ENCODE peak calls at places on chromosomes 4 and X, in seven cellular contexts. F is hepatocyte, X is left ventricle myocardium inferior, P is spleen, G is MG63, V is epithelial cell of esophagus, H is GM23338. O is an unnamed sample.

GRCh38 chr4:87442889-87443288 is 20.5 kb downstream of the NUDT9 start:
- DNase-seq in V (no peak), F (no peak), H (no peak), P (no peak), G (no peak), X (no peak), O (no peak)

GRCh38 chr4:5685296-5685695 is 23.1 kb downstream of the EVC2 start:
- DNase-seq in V (no peak), G (no peak), H (no peak), F (no peak), P (no peak), X (no peak), O (no peak)

GRCh38 chrX:153926863-153927685 is 1.0 kb upstream of the ARHGAP4 start:
- DNase-seq in G (peak; percentile 49), F (peak; percentile 41), X (peak; percentile 49), V (peak; percentile 11), H (no peak), P (peak; percentile 96), O (peak; percentile 75)

GRCh38 chrX:16772460-16772859 is 13.8 kb upstream of the TXLNG start:
- DNase-seq in H (peak; percentile 78), P (no peak), X (no peak), V (no peak), G (no peak), F (no peak), O (no peak)

GRCh38 chrX:1493317-1493856 is 40.7 kb upstream of the ASMTL start:
- DNase-seq in V (no peak), F (no peak), P (no peak), X (no peak), G (no peak), H (no peak), O (no peak)

GRCh38 chr4:73868206-73869129 is 725 bp upstream of the CXCL1 start:
- DNase-seq in H (peak; percentile 54), V (peak; percentile 21), P (no peak), G (no peak), X (no peak), F (no peak), O (no peak)

GRCh38 chrX:81868979-81869378 is 667.1 kb downstream of the SH3BGRL start:
- DNase-seq in F (no peak), H (no peak), P (no peak), X (no peak), V (no peak), G (no peak), O (no peak)

GRCh38 chr4:41281038-41281634 is 24.4 kb downstream of the UCHL1 start:
- DNase-seq in P (no peak), H (peak; percentile 93), F (peak; percentile 84), X (no peak), G (peak; percentile 11), V (peak; percentile 80), O (no peak)

GRCh38 chrX:13412208-13412600 is 92.4 kb upstream of the ATXN3L start:
- DNase-seq in G (no peak), P (no peak), X (no peak), V (no peak), H (no peak), F (no peak), O (no peak)

GRCh38 chrX:44903107-44903506 is 30.1 kb downstream of the KDM6A start:
- DNase-seq in P (no peak), G (peak; percentile 8), F (no peak), H (no peak), X (no peak), V (peak; percentile 84), O (no peak)

GRCh38 chrX:38561951-38562719 is 793 bp downstream of the TSPAN7 start:
- DNase-seq in G (peak; percentile 2), X (peak; percentile 16), H (peak; percentile 44), P (peak; percentile 78), V (no peak), F (peak; percentile 37), O (peak; percentile 29)

GRCh38 chr4:40247350-40247749 is 50.5 kb downstream of the RHOH start:
- DNase-seq in X (no peak), P (peak; percentile 89), G (no peak), F (no peak), H (no peak), V (no peak), O (no peak)

GRCh38 chr4:158809611-158810486 is 41.0 kb downstream of the FNIP2 start:
- DNase-seq in H (no peak), P (no peak), V (peak; percentile 43), X (no peak), G (peak; percentile 27), F (peak; percentile 68), O (no peak)

GRCh38 chr4:88526221-88526815 is 2.7 kb upstream of the PYURF start:
- DNase-seq in F (no peak), H (peak; percentile 42), P (no peak), X (no peak), G (no peak), V (peak; percentile 56), O (no peak)

GRCh38 chr4:180335571-180335970 is 1907.6 kb upstream of the TENM3 start:
- DNase-seq in G (no peak), V (no peak), F (no peak), H (no peak), P (no peak), X (no peak), O (no peak)

GRCh38 chr4:110544594-110544993 is 68.6 kb downstream of the ENPEP start:
- DNase-seq in P (no peak), G (no peak), F (no peak), V (no peak), X (no peak), H (no peak), O (no peak)

GRCh38 chr4:72119946-72120345 is 88.1 kb downstream of the NPFFR2 start:
- DNase-seq in X (no peak), P (no peak), F (peak; percentile 39), G (no peak), H (no peak), V (peak; percentile 15), O (no peak)

GRCh38 chrX:113400193-113400704 is 559.6 kb upstream of the AMOT start:
- DNase-seq in P (no peak), F (peak; percentile 26), H (peak; percentile 83), V (peak; percentile 36), G (peak; percentile 30), X (no peak), O (no peak)

GRCh38 chrX:115332832-115333231 is 43.3 kb downstream of the LUZP4 start:
- DNase-seq in H (no peak), F (no peak), G (no peak), P (no peak), V (no peak), X (no peak), O (no peak)

DNA sequence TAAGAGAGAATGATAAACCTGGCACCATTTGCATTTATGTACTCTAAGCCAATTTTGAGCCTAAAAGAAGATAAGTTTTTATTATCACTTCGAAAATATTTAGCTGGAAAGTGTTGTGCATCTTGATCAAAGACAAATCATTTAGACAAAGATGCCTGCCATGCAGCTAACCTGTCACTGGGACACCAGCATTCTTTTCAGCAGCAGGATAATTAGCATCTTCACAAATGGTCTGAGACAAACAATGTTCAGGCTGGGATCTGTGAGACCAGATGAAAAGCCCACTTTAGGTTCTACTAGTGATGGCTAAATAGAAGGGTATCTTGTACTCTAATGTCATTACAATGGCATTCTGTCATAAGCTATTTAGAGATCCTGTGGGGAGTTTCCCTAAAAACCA is 7.1 kb downstream of the PRDM8 start:
- DNase-seq in X (no peak), P (no peak), F (no peak), H (no peak), V (no peak), G (no peak), O (no peak)
- H3K4me3 ChIP-seq in X (no peak overlapping the region), P (no peak overlapping the region), F (no peak overlapping the region), H (no peak overlapping the region), V (no peak overlapping the region), G (no peak overlapping the region), O (no peak overlapping the region)

DNA sequence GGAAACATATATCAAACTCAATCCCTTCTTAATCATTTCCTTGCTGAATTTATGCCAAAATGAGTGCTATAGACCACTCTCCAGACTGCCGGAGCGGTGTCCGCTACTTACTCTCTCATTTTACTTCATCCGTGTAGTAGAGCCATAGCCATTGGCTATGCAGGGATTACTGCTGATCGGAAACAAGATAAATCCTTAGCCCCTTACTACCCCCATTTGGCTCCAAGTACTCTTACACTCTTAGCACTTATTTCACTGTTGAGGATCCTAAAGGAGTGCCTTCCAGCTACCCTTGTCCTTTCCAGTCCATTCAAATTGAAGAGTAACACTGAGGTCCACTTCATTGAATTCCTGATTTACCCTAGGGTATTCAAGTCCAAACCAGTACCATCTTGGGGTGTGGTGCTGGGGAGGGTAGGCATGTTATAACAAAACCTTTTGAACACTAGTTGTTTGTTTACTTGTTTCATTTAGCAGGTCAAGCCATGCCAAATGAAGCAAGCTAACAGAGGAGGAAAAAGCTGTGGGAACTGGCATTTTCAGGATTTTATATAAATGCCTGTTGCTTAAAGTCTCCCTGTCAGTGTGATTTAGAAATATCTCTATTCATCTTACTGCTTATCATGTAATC is 715.1 kb downstream of the FSTL5 start:
- DNase-seq in G (no peak), P (no peak), F (no peak), V (peak; percentile 76), X (no peak), H (no peak), O (no peak)
- H3K4me3 ChIP-seq in G (peak overlapping the region; percentile 14), P (no peak overlapping the region), F (no peak overlapping the region), V (no peak overlapping the region), X (no peak overlapping the region), H (no peak overlapping the region), O (no peak overlapping the region)

GRCh38 chrX:85024044-85024443 is 20.4 kb downstream of the APOOL start:
- DNase-seq in G (no peak), F (no peak), V (no peak), H (no peak), X (no peak), P (no peak), O (no peak)

GRCh38 chrX:85031505-85031904 is 27.8 kb downstream of the APOOL start:
- DNase-seq in G (no peak), H (no peak), V (no peak), X (no peak), F (no peak), P (no peak), O (no peak)

GRCh38 chrX:85024562-85024961 is 20.9 kb downstream of the APOOL start:
- DNase-seq in F (no peak), X (no peak), G (no peak), P (no peak), V (no peak), H (no peak), O (no peak)

GRCh38 chrX:85026170-85026569 is 22.5 kb downstream of the APOOL start:
- DNase-seq in X (no peak), F (no peak), P (no peak), V (no peak), H (peak; percentile 37), G (no peak), O (no peak)

DNA sequence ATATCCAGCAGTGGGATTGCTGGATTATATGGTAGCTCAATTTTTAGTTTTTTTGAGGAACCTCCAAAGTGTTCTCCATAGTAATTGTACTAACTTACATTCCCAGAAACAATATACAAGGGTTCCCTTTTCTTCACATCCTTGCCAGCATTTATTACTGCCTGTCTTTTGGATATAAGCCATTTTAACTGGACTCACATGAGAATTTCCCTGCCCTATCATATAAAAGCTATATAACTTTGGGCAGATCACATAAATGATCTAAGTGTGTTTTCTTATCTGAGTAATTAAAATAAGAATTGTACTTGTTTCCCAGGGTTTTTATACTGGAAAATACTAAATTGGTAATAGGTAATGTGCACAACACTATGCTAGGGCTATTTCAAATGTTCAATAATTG is 25.4 kb downstream of the APOOL start:
- DNase-seq in H (no peak), X (no peak), G (no peak), P (no peak), F (no peak), V (no peak), O (no peak)
- H3K4me3 ChIP-seq in H (no peak overlapping the region), X (no peak overlapping the region), G (no peak overlapping the region), P (no peak overlapping the region), F (no peak overlapping the region), V (no peak overlapping the region), O (no peak overlapping the region)

GRCh38 chrX:57822398-57822797 is 87.9 kb downstream of the ZXDA start:
- DNase-seq in X (no peak), G (no peak), F (no peak), H (no peak), P (no peak), V (no peak), O (no peak)
- H3K4me3 ChIP-seq in X (peak overlapping the region; percentile 55), G (peak overlapping the region; percentile 10), F (no peak overlapping the region), H (no peak overlapping the region), P (no peak overlapping the region), V (no peak overlapping the region), O (peak overlapping the region; percentile 59)